ENCODE peak calls at places on chromosome 1, in four cellular contexts. One of them, this sample, is unnamed.

GRCh38 chr1:180188103-180188506 is 33.4 kb downstream of the QSOX1 start:
- DNase-seq in HepG2: peak
- DNase-seq in K562: peak
- DNase-seq in A549: peak
- DNase-seq in this sample: peak

GRCh38 chr1:110616587-110616986 is 10.4 kb upstream of the KCNA2 start:
- DNase-seq in K562: peak
- DNase-seq in A549: peak
- DNase-seq in HepG2: no peak
- DNase-seq in this sample: no peak

GRCh38 chr1:152029144-152029936 is 7.5 kb downstream of the S100A11 start:
- DNase-seq in HepG2: no peak
- DNase-seq in K562: no peak
- DNase-seq in A549: no peak
- DNase-seq in this sample: no peak

GRCh38 chr1:93710499-93710898 is 28.9 kb upstream of the BCAR3 start:
- DNase-seq in HepG2: no peak
- DNase-seq in K562: no peak
- DNase-seq in A549: no peak
- DNase-seq in this sample: no peak

GRCh38 chr1:199083680-199084079 is 444.8 kb downstream of the PTPRC start:
- DNase-seq in A549: no peak
- DNase-seq in K562: no peak
- DNase-seq in HepG2: no peak
- DNase-seq in this sample: no peak

GRCh38 chr1:30029677-30030076 is 693.7 kb downstream of the MATN1 start:
- DNase-seq in K562: no peak
- DNase-seq in HepG2: no peak
- DNase-seq in A549: no peak
- DNase-seq in this sample: no peak

GRCh38 chr1:22471078-22471477 is 19.4 kb downstream of the ZBTB40 start:
- DNase-seq in HepG2: no peak
- DNase-seq in A549: no peak
- DNase-seq in K562: peak
- DNase-seq in this sample: no peak

GRCh38 chr1:199867601-199868000 is 159.9 kb upstream of the NR5A2 start:
- DNase-seq in K562: no peak
- DNase-seq in A549: no peak
- DNase-seq in HepG2: no peak
- DNase-seq in this sample: no peak

GRCh38 chr1:25356848-25357247 is 18.7 kb downstream of the TMEM50A start:
- DNase-seq in HepG2: no peak
- DNase-seq in A549: no peak
- DNase-seq in K562: no peak
- DNase-seq in this sample: no peak

GRCh38 chr1:183302452-183303324 is 115.5 kb downstream of the NMNAT2 start:
- DNase-seq in HepG2: no peak
- DNase-seq in K562: no peak
- DNase-seq in A549: no peak
- DNase-seq in this sample: no peak

GRCh38 chr1:111570781-111571181 is 48.8 kb upstream of the RAP1A start:
- DNase-seq in A549: no peak
- DNase-seq in K562: peak
- DNase-seq in HepG2: no peak
- DNase-seq in this sample: peak

GRCh38 chr1:5611431-5611830 is 380.8 kb downstream of the NPHP4 start:
- DNase-seq in HepG2: no peak
- DNase-seq in K562: no peak
- DNase-seq in A549: no peak
- DNase-seq in this sample: no peak

GRCh38 chr1:110874303-110875215 is 1.6 kb downstream of the CD53 start:
- DNase-seq in A549: peak
- DNase-seq in K562: peak
- DNase-seq in HepG2: no peak
- DNase-seq in this sample: no peak

GRCh38 chr1:30265127-30266070 is 458.0 kb downstream of the MATN1 start:
- DNase-seq in K562: no peak
- DNase-seq in A549: no peak
- DNase-seq in HepG2: no peak
- DNase-seq in this sample: no peak

GRCh38 chr1:192225713-192226112 is 67.5 kb downstream of the RGS18 start:
- DNase-seq in A549: no peak
- DNase-seq in K562: no peak
- DNase-seq in HepG2: no peak
- DNase-seq in this sample: no peak

GRCh38 chr1:59445040-59445439 is 148.1 kb downstream of the FGGY start:
- DNase-seq in K562: no peak
- DNase-seq in HepG2: no peak
- DNase-seq in A549: peak
- DNase-seq in this sample: no peak

GRCh38 chr1:116855220-116855619 is 54.5 kb upstream of the PTGFRN start:
- DNase-seq in A549: no peak
- DNase-seq in HepG2: no peak
- DNase-seq in K562: no peak
- DNase-seq in this sample: no peak

GRCh38 chr1:228995229-228995628 is 259.9 kb downstream of the RHOU start:
- DNase-seq in A549: no peak
- DNase-seq in HepG2: no peak
- DNase-seq in K562: no peak
- DNase-seq in this sample: no peak

GRCh38 chr1:48246727-48247126 is 24.2 kb downstream of the SLC5A9 start:
- DNase-seq in A549: no peak
- DNase-seq in K562: no peak
- DNase-seq in HepG2: no peak
- DNase-seq in this sample: no peak

GRCh38 chr1:41805771-41806471 is 112.8 kb downstream of the HIVEP3 start:
- DNase-seq in A549: no peak
- DNase-seq in K562: no peak
- DNase-seq in HepG2: no peak
- DNase-seq in this sample: no peak

GRCh38 chr1:47449702-47450552 is 12.1 kb downstream of the FOXD2 start:
- DNase-seq in K562: peak
- DNase-seq in HepG2: peak
- DNase-seq in A549: peak
- DNase-seq in this sample: peak

GRCh38 chr1:246724725-246725095 is 501 bp downstream of the SCCPDH start:
- DNase-seq in A549: peak
- DNase-seq in HepG2: no peak
- DNase-seq in K562: peak
- DNase-seq in this sample: peak

DNA sequence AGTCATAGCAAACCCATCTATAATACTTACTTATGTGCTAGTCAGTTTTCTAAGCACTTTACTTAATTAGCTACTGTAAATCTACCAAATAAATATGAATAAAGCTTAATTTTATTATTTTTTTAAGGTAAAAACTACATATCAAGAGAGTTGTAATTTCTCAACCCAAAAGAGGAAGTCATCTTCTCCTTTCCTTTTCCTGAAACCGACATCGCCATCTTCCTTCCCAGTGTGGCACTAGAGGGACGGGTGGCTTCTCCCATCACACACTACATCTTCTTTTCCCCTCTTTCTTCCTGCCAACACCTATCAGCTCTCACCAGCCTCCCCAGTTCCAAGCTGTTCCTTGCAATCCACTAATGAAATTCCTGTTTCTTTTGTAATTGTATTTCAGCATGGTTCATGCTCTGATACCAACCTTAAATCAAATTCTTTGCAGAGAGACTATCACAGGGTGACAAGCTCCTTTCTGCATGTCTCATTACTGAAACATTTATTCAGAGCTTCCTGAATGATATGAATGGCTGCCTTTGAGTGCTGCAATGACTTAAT is 251.6 kb upstream of the FAM78B start:
- DNase-seq in A549: no peak
- DNase-seq in HepG2: no peak
- DNase-seq in K562: no peak
- DNase-seq in this sample: no peak
- TF ChIP-seq REST in A549: no peak
- TF ChIP-seq REST in HepG2: no peak
- TF ChIP-seq REST in K562: no peak
- TF ChIP-seq REST in this sample: no peak

GRCh38 chr1:159188375-159188788 is 16.3 kb upstream of the ACKR1 start:
- DNase-seq in A549: peak
- DNase-seq in K562: no peak
- DNase-seq in HepG2: no peak
- DNase-seq in this sample: peak
- TF ChIP-seq REST in A549: no peak
- TF ChIP-seq REST in K562: no peak
- TF ChIP-seq REST in HepG2: no peak
- TF ChIP-seq REST in this sample: no peak

DNA sequence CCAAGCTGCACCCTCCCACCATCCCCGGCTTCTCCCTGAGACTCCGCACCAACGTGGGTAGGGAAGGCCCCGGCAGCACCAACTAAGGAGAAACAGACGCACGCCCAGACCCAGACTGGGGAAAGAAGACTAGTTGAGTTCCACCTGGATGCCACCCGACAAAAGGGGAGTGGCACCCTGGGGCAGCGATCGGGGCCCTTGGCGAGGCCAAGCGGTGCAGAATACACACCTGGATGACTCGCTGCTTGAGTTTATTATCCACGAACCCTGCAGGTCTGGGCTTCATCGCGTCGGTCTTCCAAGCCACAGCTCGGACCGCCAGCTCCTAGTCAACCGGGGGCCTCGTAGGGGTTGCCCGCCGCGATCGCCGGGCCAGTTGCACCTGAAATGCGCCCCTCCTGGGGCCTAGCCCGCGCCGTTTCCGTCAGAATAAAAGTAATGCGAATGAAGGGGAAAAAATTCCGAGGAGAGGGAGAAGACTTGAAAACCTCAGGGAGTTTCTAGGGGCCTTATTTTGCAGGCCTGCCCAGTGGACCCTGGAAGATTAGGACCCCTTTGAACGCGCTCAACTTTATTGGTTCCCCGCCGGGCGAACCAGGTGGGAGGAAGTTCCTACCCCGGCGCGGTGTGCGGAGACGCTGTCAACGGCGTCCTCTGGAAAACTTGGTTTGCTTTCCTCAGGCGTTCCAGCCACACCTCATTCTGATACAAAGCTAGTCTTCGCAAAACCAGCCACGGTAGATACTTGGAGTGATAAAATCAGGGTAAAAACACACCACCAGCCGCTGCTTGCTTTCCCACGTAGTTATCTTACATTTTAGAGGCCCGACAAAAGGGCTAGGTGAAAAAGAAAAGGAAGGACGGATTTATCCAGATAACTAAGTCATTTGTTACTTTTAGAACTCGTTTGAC is at the start of gene NVL:
- DNase-seq in K562: peak
- DNase-seq in A549: peak
- DNase-seq in HepG2: peak
- DNase-seq in this sample: peak
- TF ChIP-seq REST in K562: peak
- TF ChIP-seq REST in A549: no peak
- TF ChIP-seq REST in HepG2: no peak
- TF ChIP-seq REST in this sample: no peak

GRCh38 chr1:155268630-155269029 is 4.7 kb downstream of the CLK2 start:
- DNase-seq in K562: no peak
- DNase-seq in HepG2: no peak
- DNase-seq in A549: no peak
- DNase-seq in this sample: no peak

GRCh38 chr1:155272466-155273133 is 704 bp downstream of the CLK2 start:
- DNase-seq in HepG2: peak
- DNase-seq in K562: no peak
- DNase-seq in A549: peak
- DNase-seq in this sample: no peak

GRCh38 chr1:155277070-155277895 is at the start of gene HCN3:
- DNase-seq in A549: peak
- DNase-seq in HepG2: peak
- DNase-seq in K562: peak
- DNase-seq in this sample: peak

GRCh38 chr1:155269381-155269780 is 3.9 kb downstream of the CLK2 start:
- DNase-seq in K562: no peak
- DNase-seq in A549: no peak
- DNase-seq in HepG2: no peak
- DNase-seq in this sample: no peak

GRCh38 chr1:155273134-155273982 is at the start of gene CLK2:
- DNase-seq in A549: peak
- DNase-seq in HepG2: peak
- DNase-seq in K562: peak
- DNase-seq in this sample: peak
- TF ChIP-seq REST in A549: no peak
- TF ChIP-seq REST in HepG2: peak
- TF ChIP-seq REST in K562: no peak
- TF ChIP-seq REST in this sample: no peak

DNA sequence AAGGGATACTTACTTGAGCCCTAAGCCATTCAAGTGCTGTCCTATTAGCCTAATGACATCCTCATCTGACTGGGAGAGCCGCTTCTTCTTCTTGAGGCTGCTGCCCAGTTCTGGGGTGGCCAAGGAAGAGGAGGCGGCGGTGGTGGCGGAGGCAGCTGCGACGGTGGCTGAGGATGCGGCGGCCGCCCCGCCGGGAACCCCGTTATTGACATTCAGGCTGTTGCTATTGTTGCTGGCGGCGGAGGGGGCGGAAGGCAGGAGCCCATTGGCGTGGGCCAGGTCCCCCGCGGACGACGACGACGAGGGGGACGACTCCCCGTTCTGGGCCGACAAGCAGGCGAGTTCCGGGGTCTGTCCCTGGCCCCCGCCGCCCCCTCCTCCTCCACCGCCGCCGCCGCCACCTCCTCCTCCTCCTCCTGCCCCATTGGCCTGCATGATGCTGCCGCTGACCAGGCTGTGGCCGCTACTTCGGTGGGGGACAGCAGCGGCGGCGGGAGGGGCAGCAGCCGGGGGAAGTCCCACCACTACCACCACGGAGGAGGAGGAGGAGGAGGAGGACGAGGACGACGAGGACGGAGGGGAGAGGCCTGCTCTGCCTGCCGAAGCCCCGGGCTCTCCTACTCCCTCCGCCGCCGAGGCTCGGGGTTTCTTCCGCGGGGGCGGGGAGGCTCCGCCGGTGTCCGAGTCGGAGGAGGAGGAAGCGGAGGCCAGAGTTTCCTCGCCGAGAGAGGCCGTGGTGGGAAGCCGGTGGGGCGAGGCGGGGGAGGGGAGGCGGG is 738 bp downstream of the WDR26 start:
- DNase-seq in A549: no peak
- DNase-seq in K562: peak
- DNase-seq in HepG2: no peak
- DNase-seq in this sample: peak
- TF ChIP-seq REST in A549: no peak
- TF ChIP-seq REST in K562: no peak
- TF ChIP-seq REST in HepG2: no peak
- TF ChIP-seq REST in this sample: no peak

GRCh38 chr1:100482748-100483147 is 55.2 kb upstream of the GPR88 start:
- DNase-seq in K562: no peak
- DNase-seq in HepG2: no peak
- DNase-seq in A549: no peak
- DNase-seq in this sample: no peak

GRCh38 chr1:100481320-100481719 is 56.6 kb upstream of the GPR88 start:
- DNase-seq in HepG2: no peak
- DNase-seq in K562: no peak
- DNase-seq in A549: no peak
- DNase-seq in this sample: no peak

GRCh38 chr1:100482167-100482566 is 55.8 kb upstream of the GPR88 start:
- DNase-seq in A549: no peak
- DNase-seq in K562: no peak
- DNase-seq in HepG2: no peak
- DNase-seq in this sample: no peak

GRCh38 chr1:100483230-100483629 is 54.7 kb upstream of the GPR88 start:
- DNase-seq in HepG2: no peak
- DNase-seq in K562: no peak
- DNase-seq in A549: no peak
- DNase-seq in this sample: no peak

GRCh38 chr1:100485855-100486258 is 52.1 kb upstream of the GPR88 start:
- DNase-seq in HepG2: peak
- DNase-seq in K562: no peak
- DNase-seq in A549: no peak
- DNase-seq in this sample: no peak
- TF ChIP-seq REST in HepG2: no peak
- TF ChIP-seq REST in K562: no peak
- TF ChIP-seq REST in A549: no peak
- TF ChIP-seq REST in this sample: no peak

This sample was measured in GM23338.